ENCODE peak calls at places on chromosomes 11 and 22, in six cellular contexts. W is spleen; M is CD8-positive, alpha-beta T cell; U is A549; R is MM.1S; E is stomach. H is an unnamed sample.

GRCh38 chr11:109998921-109999320 is 94.3 kb upstream of the ZC3H12C start:
- DNase-seq in M (no peak), R (no peak), W (no peak), U (no peak), E (no peak), H (peak; percentile 29)

GRCh38 chr11:38014405-38014804 is 1416.4 kb upstream of the RAG2 start:
- DNase-seq in M (no peak), E (no peak), U (no peak), W (no peak), R (no peak), H (peak; percentile 28)

GRCh38 chr11:2738551-2739431 is 39.0 kb upstream of the KCNQ1OT1 start:
- DNase-seq in U (no peak), W (no peak), E (no peak), M (no peak), R (no peak), H (no peak)

GRCh38 chr11:133889188-133889587 is 43.9 kb upstream of the SPATA19 start:
- DNase-seq in M (no peak), W (no peak), E (no peak), R (no peak), U (no peak), H (no peak)

GRCh38 chr11:129905402-129905801 is 10.0 kb upstream of the NFRKB start:
- DNase-seq in W (no peak), E (no peak), U (no peak), M (no peak), R (no peak), H (no peak)

GRCh38 chr22:23182289-23183106 is 2.2 kb downstream of the BCR start:
- DNase-seq in R (peak; percentile 82), U (no peak), E (no peak), W (no peak), M (peak; percentile 57), H (peak; percentile 74)

GRCh38 chr22:46749682-46750529 is 11.9 kb upstream of the CERK start:
- DNase-seq in R (no peak), U (no peak), W (no peak), E (no peak), M (no peak), H (no peak)

GRCh38 chr11:62805044-62805892 is at the start of gene NXF1:
- DNase-seq in E (peak; percentile 97), R (peak; percentile 97), U (peak; percentile 84), W (peak; percentile 98), M (peak; percentile 92), H (peak; percentile 96)

GRCh38 chr22:42719656-42720262 is 911 bp downstream of the A4GALT start:
- DNase-seq in W (no peak), M (no peak), U (no peak), E (no peak), R (no peak), H (no peak)

GRCh38 chr11:127766734-127767133 is 766.2 kb upstream of the KIRREL3 start:
- DNase-seq in M (no peak), U (no peak), E (no peak), R (no peak), W (no peak), H (no peak)

GRCh38 chr11:1442163-1442562 is 44.4 kb downstream of the MOB2 start:
- DNase-seq in M (no peak), U (peak; percentile 42), W (no peak), R (no peak), E (no peak), H (no peak)

GRCh38 chr22:47013861-47014635 is 251.6 kb downstream of the TBC1D22A start:
- DNase-seq in E (peak; percentile 22), R (no peak), U (no peak), M (no peak), W (no peak), H (no peak)

GRCh38 chr11:127451852-127452251 is 451.3 kb upstream of the KIRREL3 start:
- DNase-seq in M (no peak), W (no peak), E (no peak), R (no peak), U (no peak), H (no peak)

GRCh38 chr22:39016592-39016991 is 2.5 kb downstream of the APOBEC3C start:
- DNase-seq in W (no peak), E (no peak), M (no peak), R (no peak), U (no peak), H (no peak)

GRCh38 chr11:32947985-32948384 is 55.4 kb downstream of the QSER1 start:
- DNase-seq in U (no peak), W (no peak), R (peak; percentile 24), M (no peak), E (no peak), H (no peak)

GRCh38 chr11:77423624-77424023 is 50.3 kb downstream of the PAK1 start:
- DNase-seq in W (no peak), R (no peak), E (no peak), U (no peak), M (no peak), H (no peak)

GRCh38 chr11:15873501-15873900 is 482.8 kb downstream of the SOX6 start:
- DNase-seq in R (no peak), E (no peak), W (no peak), U (no peak), M (no peak), H (no peak)

GRCh38 chr11:11842426-11843008 is 745 bp downstream of the USP47 start:
- DNase-seq in M (peak; percentile 73), E (peak; percentile 62), U (peak; percentile 66), R (peak; percentile 83), W (no peak), H (peak; percentile 88)

GRCh38 chr11:94134651-94135512 is 6.2 kb downstream of the PANX1 start:
- DNase-seq in R (no peak), M (no peak), E (peak; percentile 64), U (no peak), W (no peak), H (peak; percentile 32)

GRCh38 chr22:37425800-37426531 is 1.3 kb downstream of the ELFN2 start:
- DNase-seq in E (no peak), R (peak; percentile 41), W (no peak), M (no peak), U (no peak), H (no peak)

GRCh38 chr11:113632981-113633380 is 73.1 kb downstream of the TMPRSS5 start:
- DNase-seq in W (no peak), U (no peak), E (no peak), M (no peak), R (no peak), H (no peak)

GRCh38 chr22:42428025-42428424 is 4.2 kb downstream of the NFAM1 start:
- DNase-seq in E (no peak), R (no peak), M (no peak), U (no peak), W (no peak), H (no peak)

GRCh38 chr22:30398685-30399680 is 2.2 kb downstream of the SEC14L2 start:
- DNase-seq in U (no peak), E (no peak), R (no peak), M (peak; percentile 21), W (no peak), H (no peak)

GRCh38 chr11:106021181-106021966 is 666 bp downstream of the MSANTD4 start:
- DNase-seq in W (no peak), U (no peak), R (no peak), E (no peak), M (no peak), H (peak; percentile 46)

GRCh38 chr22:38415561-38416321 is 39.3 kb downstream of the KCNJ4 start:
- DNase-seq in E (peak; percentile 19), M (no peak), U (no peak), R (no peak), W (peak; percentile 64), H (peak; percentile 68)

GRCh38 chr11:10428453-10428852 is 26.6 kb upstream of the AMPD3 start:
- DNase-seq in R (no peak), M (no peak), E (no peak), W (no peak), U (no peak), H (no peak)

GRCh38 chr11:12287374-12288211 is 89.8 kb upstream of the PARVA start:
- DNase-seq in U (peak; percentile 97), E (peak; percentile 26), R (no peak), M (no peak), W (no peak), H (peak; percentile 42)

GRCh38 chr11:64713781-64714363 is 9.1 kb downstream of the NRXN2 start:
- DNase-seq in E (no peak), U (no peak), W (no peak), M (no peak), R (no peak), H (no peak)
- H3K27ac ChIP-seq in E (no peak overlapping the region), U (no peak overlapping the region), W (no peak overlapping the region), M (no peak overlapping the region), R (no peak overlapping the region), H (no peak overlapping the region)

GRCh38 chr11:92391866-92392265 is 167.2 kb downstream of the FAT3 start:
- DNase-seq in M (no peak), E (no peak), U (no peak), R (no peak), W (no peak), H (no peak)

GRCh38 chr11:92386577-92386976 is 162.0 kb downstream of the FAT3 start:
- DNase-seq in M (no peak), U (no peak), R (no peak), W (no peak), E (no peak), H (no peak)

GRCh38 chr11:92387882-92388281 is 163.3 kb downstream of the FAT3 start:
- DNase-seq in R (no peak), E (no peak), W (no peak), U (no peak), M (no peak), H (peak; percentile 35)

GRCh38 chr11:92390783-92391182 is 166.2 kb downstream of the FAT3 start:
- DNase-seq in W (no peak), M (no peak), U (no peak), R (no peak), E (no peak), H (no peak)

DNA sequence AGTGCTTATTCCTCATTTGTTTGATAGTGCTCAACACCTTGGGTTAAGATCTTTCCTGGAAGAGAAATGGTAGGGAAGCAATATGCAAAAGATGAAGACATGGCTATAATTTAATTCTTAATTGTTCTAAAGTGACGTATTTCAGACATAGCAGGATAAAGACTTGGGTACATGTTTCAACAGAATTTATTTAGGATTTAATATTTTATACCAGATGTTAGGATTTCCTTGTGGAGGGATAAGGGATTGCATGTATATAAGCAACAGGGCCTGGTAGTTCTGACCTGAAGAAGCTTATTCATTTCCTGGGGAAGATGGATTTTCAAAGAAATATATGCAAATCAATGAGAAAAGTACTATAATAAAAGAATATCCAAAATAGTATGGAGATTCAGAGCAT is 163.8 kb downstream of the FAT3 start:
- DNase-seq in R (no peak), M (no peak), W (no peak), E (no peak), U (peak; percentile 5), H (no peak)
- TF ChIP-seq CTCF in R (no peak), M (no peak), W (no peak), E (no peak), U (no peak), H (peak; percentile 42)

GRCh38 chr11:67355023-67355793 is 1.9 kb upstream of the POLD4 start:
- DNase-seq in M (no peak), R (no peak), W (peak; percentile 78), E (no peak), U (peak; percentile 11), H (no peak)
- H3K4me1 ChIP-seq in M (peaks cover 41% of the 10 kb centered on the region), R (peaks cover 28% of the 10 kb centered on the region), W (peaks cover 65% of the 10 kb centered on the region), E (peaks cover 74% of the 10 kb centered on the region), U (peaks cover 86% of the 10 kb centered on the region), H (peaks cover 25% of the 10 kb centered on the region)

DNA sequence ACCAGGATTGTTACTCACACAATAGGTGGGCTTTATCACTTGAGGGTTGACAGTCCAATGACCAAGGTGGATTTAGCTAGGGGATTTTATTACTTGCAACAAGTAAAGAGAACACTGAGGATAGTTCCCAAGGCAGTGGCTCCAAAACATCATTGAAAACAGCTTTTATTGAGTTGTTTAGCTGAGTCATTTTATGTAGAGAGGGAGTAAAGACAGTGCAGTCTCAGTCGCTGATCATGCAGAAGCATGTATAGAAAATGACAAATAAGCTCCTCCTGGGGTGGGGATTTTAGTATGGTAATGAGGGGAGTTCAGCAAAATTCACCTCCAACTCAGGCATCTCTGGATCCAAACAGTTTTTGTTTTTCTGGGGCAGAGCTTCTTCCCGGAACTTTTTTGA is 163.0 kb upstream of the CCDC179 start:
- DNase-seq in M (no peak), E (no peak), U (no peak), W (no peak), R (no peak), H (no peak)
- H3K27ac ChIP-seq in M (no peak overlapping the region), E (no peak overlapping the region), U (no peak overlapping the region), W (no peak overlapping the region), R (no peak overlapping the region), H (no peak overlapping the region)